ENCODE peak calls at places on chromosomes 11 and 22, in seven cellular contexts. R is A549, P is esophagus squamous epithelium, H is GM12865, E is PC-9, I is cardiac muscle cell, Q is foreskin fibroblast. Y is an unnamed sample.

GRCh38 chr11:27558401-27558800 is 51.8 kb upstream of the LIN7C start:
- DNase-seq in Q (no peak), R (no peak), I (peak), E (no peak), P (no peak), H (no peak), Y (no peak)

GRCh38 chr22:47407626-47408025 is 645.2 kb downstream of the TBC1D22A start:
- DNase-seq in H (no peak), I (no peak), P (no peak), R (no peak), E (no peak), Q (no peak), Y (no peak)

GRCh38 chr22:28983788-28984441 is 77.7 kb downstream of the C22orf31 start:
- DNase-seq in R (no peak), H (no peak), P (no peak), E (peak), I (peak), Q (peak), Y (peak)

GRCh38 chr22:48782817-48783511 is 1044.7 kb downstream of the BRD1 start:
- DNase-seq in I (no peak), H (no peak), R (peak), P (no peak), E (no peak), Q (no peak), Y (no peak)

GRCh38 chr22:43828711-43829447 is 16.8 kb upstream of the EFCAB6 start:
- DNase-seq in P (no peak), H (no peak), E (no peak), I (peak), R (no peak), Q (peak), Y (no peak)

GRCh38 chr11:9657531-9657930 is 6.3 kb upstream of the SWAP70 start:
- DNase-seq in H (no peak), R (no peak), E (no peak), I (no peak), Q (no peak), P (no peak), Y (no peak)

GRCh38 chr11:18393581-18394299 is 623 bp upstream of the LDHA start:
- DNase-seq in I (no peak), R (peak), Q (no peak), P (no peak), H (no peak), E (no peak), Y (no peak)

GRCh38 chr11:45264839-45265515 is 21.2 kb downstream of the SYT13 start:
- DNase-seq in Q (peak), E (no peak), H (no peak), P (no peak), I (peak), R (peak), Y (no peak)

GRCh38 chr11:72930011-72930410 is 115.8 kb downstream of the ATG16L2 start:
- DNase-seq in Q (peak), H (peak), R (no peak), I (peak), E (no peak), P (no peak), Y (no peak)

GRCh38 chr22:45832180-45832579 is 144.8 kb downstream of the WNT7B start:
- DNase-seq in P (no peak), Q (no peak), I (no peak), E (no peak), H (no peak), R (no peak), Y (no peak)

GRCh38 chr22:45830531-45831245 is 146.3 kb downstream of the WNT7B start:
- DNase-seq in R (no peak), P (no peak), H (no peak), Q (peak), E (no peak), I (peak), Y (no peak)

GRCh38 chr22:45833613-45834012 is 143.3 kb downstream of the WNT7B start:
- DNase-seq in P (no peak), Q (no peak), I (no peak), E (no peak), H (no peak), R (no peak), Y (no peak)

GRCh38 chr22:45832959-45833580 is 143.9 kb downstream of the WNT7B start:
- DNase-seq in I (no peak), H (no peak), Q (no peak), E (no peak), R (no peak), P (no peak), Y (no peak)

DNA sequence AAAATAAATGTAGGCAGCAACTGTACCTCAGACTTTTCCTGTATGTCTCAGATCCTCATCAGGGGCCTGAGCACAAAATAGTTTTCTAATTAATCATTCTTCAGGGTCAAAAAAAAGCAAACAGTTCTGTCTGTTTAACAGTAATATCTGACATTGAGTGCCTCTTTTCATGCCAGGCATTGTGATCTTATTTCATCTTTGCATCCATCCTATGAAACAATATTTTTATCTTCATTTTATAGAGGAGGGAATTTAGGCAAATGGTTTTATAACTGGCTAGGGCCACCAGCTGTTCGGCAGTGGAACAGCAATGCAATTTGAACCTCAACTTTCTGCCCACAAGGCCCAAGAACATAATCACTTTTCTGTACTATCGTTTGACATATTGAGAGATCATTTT is 145.6 kb downstream of the WNT7B start:
- DNase-seq in I (peak), P (no peak), E (no peak), R (no peak), H (no peak), Q (peak), Y (no peak)
- TF ChIP-seq CTCF in I (peak), P (no peak), E (peak), R (peak), H (peak), Q (peak), Y (peak)

GRCh38 chr11:10800292-10800691 is 8.4 kb downstream of the EIF4G2 start:
- DNase-seq in I (no peak), P (no peak), Q (no peak), H (no peak), E (no peak), R (no peak), Y (no peak)
- H3K4me3 ChIP-seq in I (no peak), P (no peak), Q (no peak), H (no peak), E (no peak), R (no peak), Y (no peak)

DNA sequence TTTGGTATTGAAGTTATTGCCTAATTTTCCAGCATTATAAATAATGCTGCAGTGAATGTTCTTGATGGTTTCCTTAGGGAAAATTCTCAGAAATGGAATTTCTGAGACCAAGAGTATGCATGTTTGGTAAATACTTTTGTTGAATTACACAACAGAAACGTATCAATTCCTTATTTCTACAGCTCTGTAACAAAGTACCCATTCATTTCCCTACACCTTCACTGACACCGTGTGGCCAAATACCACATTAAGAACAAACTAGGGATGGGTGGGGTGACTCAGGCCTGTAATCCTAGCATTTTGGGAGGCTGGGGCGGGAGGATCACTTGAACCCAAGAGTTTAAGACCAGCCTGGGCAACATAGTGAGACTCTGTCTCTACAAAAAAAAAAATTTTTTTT is 21.8 kb downstream of the MCAM start:
- DNase-seq in E (no peak), R (no peak), I (peak), H (no peak), P (no peak), Q (peak), Y (no peak)
- TF ChIP-seq CTCF in E (peak), R (no peak), I (no peak), H (no peak), P (no peak), Q (no peak), Y (peak)

GRCh38 chr22:50303848-50304527 is 3.5 kb downstream of the PLXNB2 start:
- DNase-seq in Q (peak), R (no peak), E (peak), I (no peak), H (no peak), P (no peak), Y (peak)

GRCh38 chr22:50304528-50305392 is 2.7 kb downstream of the PLXNB2 start:
- DNase-seq in Q (peak), E (peak), H (no peak), R (no peak), P (no peak), I (peak), Y (no peak)

GRCh38 chr22:50306753-50307749 is at the start of gene PLXNB2:
- DNase-seq in I (peak), P (no peak), H (peak), E (peak), R (peak), Q (peak), Y (no peak)

GRCh38 chr22:50305658-50306566 is 1.5 kb downstream of the PLXNB2 start:
- DNase-seq in E (peak), P (no peak), Q (peak), H (peak), R (peak), I (peak), Y (peak)

GRCh38 chr22:50305393-50305657 is 2.1 kb downstream of the PLXNB2 start:
- DNase-seq in R (no peak), I (no peak), P (no peak), Q (no peak), E (no peak), H (no peak), Y (no peak)
- H3K4me3 ChIP-seq in R (peak), I (no peak), P (peak), Q (peak), E (peak), H (peak), Y (peak)

GRCh38 chr22:27724706-27725105 is 76.8 kb downstream of the MN1 start:
- DNase-seq in H (no peak), I (no peak), E (peak), R (no peak), P (no peak), Q (peak), Y (no peak)

GRCh38 chr22:27726344-27726725 is 75.2 kb downstream of the MN1 start:
- DNase-seq in E (no peak), I (no peak), P (no peak), Q (no peak), H (no peak), R (no peak), Y (no peak)

GRCh38 chr22:27724181-27724580 is 77.4 kb downstream of the MN1 start:
- DNase-seq in Q (no peak), H (no peak), I (no peak), R (no peak), P (no peak), E (peak), Y (no peak)

GRCh38 chr22:27727673-27728451 is 73.7 kb downstream of the MN1 start:
- DNase-seq in I (peak), P (no peak), R (no peak), Q (no peak), H (no peak), E (peak), Y (no peak)

DNA sequence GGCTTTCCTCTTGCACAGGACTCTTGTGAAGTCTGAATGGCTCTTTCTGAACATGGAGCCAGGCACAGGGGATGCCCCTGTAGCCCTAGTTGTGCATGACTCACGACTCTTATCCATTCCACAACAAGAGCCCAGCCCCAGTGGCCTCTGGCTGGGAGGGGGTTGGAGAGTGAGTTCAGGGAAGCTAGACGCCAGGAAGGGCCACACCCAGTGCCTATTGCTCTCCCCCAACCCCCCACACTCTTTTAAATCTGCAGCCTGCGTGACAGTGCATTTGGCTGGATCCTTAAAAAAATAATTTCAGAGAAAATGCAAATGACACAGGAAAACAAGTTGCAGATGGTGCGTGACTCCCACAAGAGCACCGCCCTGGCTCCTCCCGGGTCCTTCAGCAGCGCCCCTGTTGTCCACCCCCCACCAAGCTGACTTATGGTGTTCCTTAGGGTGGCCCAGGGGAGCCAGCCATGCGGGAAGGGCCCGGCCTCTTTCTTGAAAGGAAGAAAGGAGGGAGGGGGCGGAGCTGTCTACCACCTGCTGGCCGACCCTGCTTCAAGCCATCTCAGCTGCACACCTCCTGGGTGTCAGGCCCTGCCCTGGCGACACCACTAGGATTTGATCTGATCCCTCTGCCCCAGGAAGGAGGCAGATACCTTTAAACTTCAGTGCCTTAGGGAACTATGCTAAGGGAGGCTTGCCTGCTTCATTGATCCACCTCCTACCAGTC is 74.7 kb downstream of the MN1 start:
- DNase-seq in H (no peak), R (peak), Q (peak), I (peak), P (peak), E (peak), Y (no peak)
- TF ChIP-seq CTCF in H (no peak), R (no peak), Q (no peak), I (no peak), P (no peak), E (no peak), Y (no peak)

DNA sequence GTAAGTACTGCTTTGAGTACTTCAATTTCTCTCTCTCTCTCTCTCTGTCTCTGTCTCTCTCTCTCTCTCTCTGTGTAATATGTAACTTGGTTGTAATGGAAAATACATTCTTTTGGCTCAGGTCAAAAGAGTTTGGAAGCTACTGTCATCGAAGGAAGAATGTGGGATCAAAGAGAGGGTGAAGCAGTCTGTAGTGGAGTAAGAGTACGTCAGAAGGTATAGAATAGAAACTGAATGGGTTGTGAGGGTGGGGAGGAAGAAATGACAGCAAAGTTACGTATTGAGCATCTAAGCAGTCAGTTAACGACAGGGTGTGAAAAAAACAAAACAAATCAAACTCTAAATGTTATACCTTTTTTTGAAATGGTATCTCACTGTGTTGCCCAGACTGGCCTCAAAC is 10.0 kb downstream of the NCAM1 start:
- DNase-seq in I (no peak), P (no peak), E (no peak), H (no peak), R (no peak), Q (no peak), Y (no peak)
- H3K4me3 ChIP-seq in I (no peak), P (no peak), E (no peak), H (no peak), R (no peak), Q (no peak), Y (no peak)

GRCh38 chr11:66237867-66238266 is 30.6 kb upstream of the RAB1B start:
- DNase-seq in Q (no peak), P (no peak), I (no peak), H (no peak), R (no peak), E (no peak), Y (no peak)
- TF ChIP-seq CTCF in Q (no peak), P (no peak), I (no peak), H (no peak), R (no peak), E (no peak), Y (no peak)

GRCh38 chr22:20520093-20520511 is 12.7 kb downstream of the MED15 start:
- DNase-seq in I (no peak), E (no peak), H (no peak), R (no peak), Q (no peak), P (no peak), Y (no peak)

GRCh38 chr22:20516399-20516798 is 9.0 kb downstream of the MED15 start:
- DNase-seq in I (no peak), Q (no peak), R (no peak), E (no peak), H (no peak), P (no peak), Y (no peak)

GRCh38 chr22:20519558-20519957 is 12.1 kb downstream of the MED15 start:
- DNase-seq in R (no peak), E (no peak), Q (no peak), I (no peak), H (no peak), P (no peak), Y (no peak)

GRCh38 chr22:20517422-20517821 is 10.0 kb downstream of the MED15 start:
- DNase-seq in Q (no peak), E (no peak), H (peak), I (no peak), P (no peak), R (no peak), Y (no peak)

DNA sequence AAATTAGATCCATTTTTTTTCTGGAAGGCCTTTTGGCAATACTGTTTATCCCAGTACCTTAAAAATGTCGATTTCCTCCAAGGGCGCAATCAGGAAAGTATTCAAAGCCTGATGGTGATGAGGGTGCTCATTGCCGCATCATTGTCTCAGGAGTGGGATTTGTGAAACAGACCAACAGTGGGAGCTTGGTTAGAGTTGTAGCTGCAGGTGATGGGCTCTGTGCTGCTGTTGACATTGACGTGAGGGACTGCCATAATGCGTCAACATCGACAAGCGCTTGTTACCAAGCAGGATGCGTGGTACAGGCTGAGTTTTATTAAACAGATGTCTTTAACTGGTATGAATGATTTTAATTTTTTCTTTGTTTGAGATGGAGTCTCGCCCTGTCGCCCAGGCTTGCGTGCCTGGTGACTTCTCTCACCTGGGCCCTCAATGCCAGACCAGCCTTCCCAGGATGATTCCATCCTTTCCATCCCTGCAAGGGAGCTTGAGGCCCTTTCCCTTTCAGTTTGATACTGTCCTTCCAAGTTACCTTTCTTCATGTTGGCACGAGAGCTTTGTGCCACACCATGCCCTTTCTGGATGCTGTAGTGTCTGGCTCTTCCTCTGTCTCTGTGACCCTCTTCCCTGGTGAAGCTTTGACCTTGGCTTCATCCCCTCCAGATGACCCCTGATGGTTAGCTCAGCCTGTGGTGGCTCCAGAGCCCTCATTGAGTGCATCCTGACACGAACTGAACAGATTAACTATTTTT is 10.6 kb downstream of the MED15 start:
- DNase-seq in R (no peak), E (no peak), H (no peak), I (no peak), P (no peak), Q (no peak), Y (no peak)
- H3K4me3 ChIP-seq in R (no peak), E (no peak), H (no peak), I (no peak), P (no peak), Q (no peak), Y (no peak)

DNA sequence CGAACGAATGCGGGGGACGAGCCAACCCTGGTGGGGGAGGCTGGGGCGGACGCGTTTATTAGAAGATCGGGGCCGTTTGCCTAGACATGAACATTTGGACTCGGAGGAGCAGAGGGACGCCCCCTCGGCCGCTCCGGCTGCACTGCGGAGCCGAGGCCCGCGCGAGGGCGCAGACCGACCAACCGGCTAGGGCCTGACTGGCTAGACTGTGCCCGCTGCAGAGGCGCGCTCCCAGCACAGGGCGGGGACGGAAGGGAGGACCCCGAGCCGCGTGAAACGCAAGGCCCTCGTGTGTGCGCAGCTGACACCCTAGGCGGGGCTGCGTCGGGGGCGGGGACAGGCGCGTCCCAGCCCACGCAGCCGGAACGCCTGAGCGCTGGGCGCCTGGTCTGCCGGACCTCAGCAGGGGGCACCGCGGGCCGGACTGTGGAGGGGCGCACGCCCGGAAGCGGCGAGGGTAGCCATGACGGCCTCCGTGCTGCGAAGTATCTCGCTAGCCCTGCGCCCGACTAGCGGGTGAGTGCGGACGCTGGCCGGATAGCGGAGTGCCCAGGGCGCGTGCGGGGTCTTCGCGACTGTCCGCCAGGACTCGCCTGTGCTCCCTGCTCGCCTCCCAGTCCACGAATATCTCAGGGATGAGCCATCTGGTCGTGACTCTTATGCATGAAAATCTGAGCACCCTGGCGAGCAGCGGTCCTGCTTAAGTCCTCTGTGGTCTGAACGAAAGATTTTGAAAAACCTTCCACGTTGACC is at the start of gene MRPL40:
- DNase-seq in H (peak), Q (peak), R (peak), P (peak), I (peak), E (peak), Y (peak)
- TF ChIP-seq CTCF in H (no peak), Q (no peak), R (no peak), P (no peak), I (peak), E (no peak), Y (no peak)

DNA sequence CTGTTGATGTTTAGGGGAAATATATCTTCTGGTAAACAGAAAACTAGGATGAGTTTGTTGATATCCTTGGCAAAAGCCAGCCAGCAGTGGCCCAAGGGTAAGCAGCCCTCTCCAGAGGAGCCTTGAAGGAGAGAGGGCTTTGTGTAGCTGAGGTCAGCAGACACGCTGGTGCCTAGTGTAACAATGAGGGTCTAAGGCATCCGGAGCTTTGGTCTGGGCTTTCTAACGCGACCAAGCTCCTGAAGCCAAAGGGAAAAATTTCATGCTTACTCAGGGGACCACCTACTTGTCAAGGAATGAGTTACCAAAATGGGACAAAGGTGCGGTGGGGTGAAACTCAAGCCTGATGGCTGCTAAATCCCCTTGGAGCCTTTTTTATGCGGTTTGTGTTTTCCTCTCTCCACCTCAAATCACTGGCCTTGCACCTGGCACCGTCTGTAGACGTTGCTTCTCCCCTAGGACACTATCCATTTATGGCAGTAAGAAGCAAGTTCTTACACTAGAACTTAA is 134.9 kb downstream of the DBX1 start:
- DNase-seq in E (no peak), R (no peak), H (no peak), Q (no peak), I (no peak), P (no peak), Y (no peak)
- H3K4me3 ChIP-seq in E (no peak), R (no peak), H (no peak), Q (no peak), I (peak), P (no peak), Y (no peak)

Y was measured in LNCaP clone FGC.